ENCODE peak calls at places on chromosomes 4 and X, in nine cellular contexts. K, Y, A, J, X, M, G, B and U are unnamed samples.

GRCh38 chr4:124111411-124111810 is 601.1 kb downstream of the ANKRD50 start:
- DNase-seq in X (no peak), B (no peak), K (no peak), J (no peak), Y (no peak), A (no peak), M (no peak), G (no peak), U (no peak)

GRCh38 chr4:89724716-89725115 is 112.2 kb downstream of the SNCA start:
- DNase-seq in K (no peak), A (no peak), B (peak; percentile 81), X (no peak), M (peak; percentile 16), G (no peak), Y (peak; percentile 81), J (no peak), U (no peak)

GRCh38 chr4:181637186-181638105 is 605.8 kb upstream of the TENM3 start:
- DNase-seq in M (peak; percentile 26), G (no peak), B (no peak), J (no peak), A (no peak), K (no peak), Y (peak; percentile 34), X (no peak), U (no peak)

GRCh38 chrX:11064276-11064675 is 46.9 kb upstream of the HCCS start:
- DNase-seq in X (no peak), K (no peak), A (no peak), M (no peak), Y (no peak), B (no peak), G (no peak), J (no peak), U (no peak)

GRCh38 chr4:153038493-153039311 is 102.6 kb downstream of the FHDC1 start:
- DNase-seq in A (no peak), G (no peak), M (no peak), K (no peak), B (no peak), J (no peak), Y (no peak), X (no peak), U (no peak)

GRCh38 chrX:15606064-15606590 is 5.4 kb upstream of the ACE2 start:
- DNase-seq in K (no peak), J (no peak), B (no peak), Y (no peak), M (no peak), A (no peak), G (no peak), X (no peak), U (no peak)

GRCh38 chrX:74781507-74782034 is 143.7 kb downstream of the NEXMIF start:
- DNase-seq in G (no peak), A (no peak), J (no peak), K (no peak), M (no peak), Y (no peak), X (no peak), B (no peak), U (no peak)

GRCh38 chrX:151402719-151403390 is 5.8 kb downstream of the VMA21 start:
- DNase-seq in B (no peak), K (no peak), Y (no peak), G (no peak), M (no peak), J (no peak), X (no peak), A (peak; percentile 38), U (no peak)

GRCh38 chr4:28636971-28637370 is 1776.3 kb downstream of the STIM2 start:
- DNase-seq in M (no peak), Y (no peak), J (no peak), K (no peak), B (no peak), G (no peak), A (no peak), X (no peak), U (no peak)

GRCh38 chr4:26410385-26411293 is 79.6 kb downstream of the CCKAR start:
- DNase-seq in J (no peak), Y (peak; percentile 72), G (no peak), A (no peak), X (peak; percentile 55), M (peak; percentile 28), K (peak; percentile 15), B (peak; percentile 72), U (peak; percentile 22)

GRCh38 chrX:151098996-151099395 is 77.4 kb upstream of the GPR50 start:
- DNase-seq in B (no peak), Y (no peak), J (no peak), G (no peak), X (no peak), K (no peak), M (no peak), A (no peak), U (no peak)

GRCh38 chr4:26032572-26033320 is 118.7 kb downstream of the SMIM20 start:
- DNase-seq in K (no peak), M (peak; percentile 81), A (no peak), B (peak; percentile 70), J (no peak), Y (peak; percentile 92), G (no peak), X (no peak), U (no peak)

GRCh38 chr4:36159208-36159607 is 85.1 kb downstream of the ARAP2 start:
- DNase-seq in M (no peak), J (no peak), G (no peak), A (no peak), B (no peak), Y (no peak), K (no peak), X (peak; percentile 26), U (no peak)

GRCh38 chr4:107935246-107935645 is 3.9 kb downstream of the CYP2U1 start:
- DNase-seq in B (no peak), X (no peak), J (no peak), M (no peak), A (no peak), G (no peak), Y (no peak), K (no peak), U (no peak)

GRCh38 chr4:2702361-2702760 is 53.8 kb downstream of the TNIP2 start:
- DNase-seq in X (no peak), K (no peak), G (no peak), J (no peak), M (no peak), A (no peak), Y (no peak), B (no peak), U (no peak)

GRCh38 chr4:164012396-164013027 is 518.0 kb downstream of the TMA16 start:
- DNase-seq in B (peak; percentile 39), J (peak; percentile 9), Y (peak; percentile 33), K (peak; percentile 3), G (no peak), X (peak; percentile 58), M (no peak), A (no peak), U (no peak)

GRCh38 chr4:138845664-138846063 is 169.9 kb upstream of the NOCT start:
- DNase-seq in G (no peak), A (no peak), Y (no peak), B (no peak), J (no peak), X (no peak), K (no peak), M (no peak), U (no peak)

GRCh38 chrX:151754641-151755215 is 20.2 kb downstream of the CNGA2 start:
- DNase-seq in A (no peak), Y (peak; percentile 53), J (no peak), M (no peak), B (no peak), K (no peak), G (no peak), X (no peak), U (no peak)

GRCh38 chr4:78706302-78706701 is 69.8 kb upstream of the BMP2K start:
- DNase-seq in J (no peak), M (no peak), X (no peak), B (no peak), A (no peak), K (no peak), Y (no peak), G (no peak), U (no peak)

GRCh38 chr4:104490096-104490769 is 4.5 kb downstream of the CXXC4 start:
- DNase-seq in J (peak; percentile 8), B (no peak), K (no peak), M (no peak), A (peak; percentile 22), G (no peak), X (no peak), Y (no peak), U (no peak)

GRCh38 chr4:123659759-123660158 is 263.2 kb downstream of the SPRY1 start:
- DNase-seq in K (no peak), X (no peak), A (no peak), M (no peak), J (no peak), Y (peak; percentile 26), B (no peak), G (no peak), U (no peak)

GRCh38 chr4:99875073-99875472 is 19.2 kb downstream of the LAMTOR3 start:
- DNase-seq in K (no peak), Y (no peak), A (no peak), X (no peak), M (peak; percentile 27), J (no peak), G (no peak), B (no peak), U (no peak)

GRCh38 chr4:174429701-174430100 is 92.6 kb downstream of the HPGD start:
- DNase-seq in A (no peak), M (no peak), X (no peak), B (no peak), K (no peak), G (no peak), J (no peak), Y (peak; percentile 35), U (no peak)

GRCh38 chr4:137070614-137071013 is 461.7 kb downstream of the PCDH18 start:
- DNase-seq in A (no peak), K (no peak), B (no peak), J (no peak), Y (no peak), G (no peak), M (no peak), X (no peak), U (no peak)

GRCh38 chr4:11548529-11549176 is 120.0 kb upstream of the HS3ST1 start:
- DNase-seq in B (peak; percentile 31), K (no peak), Y (peak; percentile 15), M (no peak), J (no peak), G (no peak), A (no peak), X (no peak), U (no peak)

GRCh38 chr4:189021831-189022230 is 882.6 kb downstream of the TRIML1 start:
- DNase-seq in X (no peak), J (no peak), Y (no peak), A (no peak), G (no peak), K (no peak), B (peak; percentile 83), M (no peak), U (no peak)

GRCh38 chrX:55484948-55485347 is 4.7 kb downstream of the USP51 start:
- DNase-seq in B (no peak), M (no peak), K (no peak), G (no peak), X (no peak), A (no peak), Y (no peak), J (no peak), U (no peak)

GRCh38 chr4:25865586-25865985 is 2.8 kb upstream of the SEL1L3 start:
- DNase-seq in K (no peak), Y (no peak), B (no peak), A (no peak), J (no peak), M (no peak), X (no peak), G (no peak), U (no peak)

GRCh38 chrX:140180585-140180984 is 215.3 kb upstream of the CXorf66 start:
- DNase-seq in K (no peak), G (no peak), X (no peak), B (no peak), J (no peak), Y (peak; percentile 81), A (no peak), M (no peak), U (no peak)

GRCh38 chr4:177511611-177512010 is 69.4 kb upstream of the AGA start:
- DNase-seq in X (no peak), Y (no peak), A (no peak), K (no peak), G (no peak), J (no peak), B (no peak), M (no peak), U (no peak)

GRCh38 chr4:147110473-147110872 is 164.8 kb upstream of the TTC29 start:
- DNase-seq in M (no peak), G (no peak), Y (no peak), A (no peak), J (no peak), B (no peak), X (no peak), K (no peak), U (no peak)